ENCODE peak calls at places on chromosomes 5 and 9, in ten cellular contexts. D is lower lobe of right lung, Y is epithelial cell of esophagus, W is foreskin keratinocyte, T is neural crest cell, X is body of pancreas, U is progenitor cell of endocrine pancreas, G is upper lobe of right lung, B is HCT116, N is fibroblast of the aortic adventitia. L is an unnamed sample.

GRCh38 chr5:58999804-59000595 is 417.1 kb downstream of the RAB3C start:
- DNase-seq in D (no peak), Y (no peak), W (no peak), T (peak), X (no peak), U (no peak), G (no peak), B (peak), N (no peak), L (no peak)

GRCh38 chr5:179125789-179126505 is 65.8 kb downstream of the ZNF354C start:
- DNase-seq in D (peak), Y (no peak), W (no peak), T (no peak), X (no peak), U (no peak), G (peak), B (no peak), N (no peak), L (no peak)

GRCh38 chr5:9715891-9716335 is 85.8 kb upstream of the TAS2R1 start:
- DNase-seq in D (no peak), Y (peak), W (no peak), T (no peak), X (no peak), U (no peak), G (no peak), B (no peak), N (peak), L (no peak)

GRCh38 chr5:141637266-141637692 is 482 bp downstream of the RELL2 start:
- DNase-seq in D (no peak), Y (peak), W (no peak), T (peak), X (no peak), U (peak), G (peak), B (no peak), N (no peak), L (no peak)

GRCh38 chr5:220008-220407 is 1.9 kb downstream of the SDHA start:
- DNase-seq in D (no peak), Y (no peak), W (no peak), T (no peak), X (no peak), U (no peak), G (no peak), B (no peak), N (peak), L (no peak)

GRCh38 chr9:88339322-88339721 is 48.9 kb upstream of the SPIN1 start:
- DNase-seq in D (no peak), Y (no peak), W (no peak), T (no peak), X (no peak), U (no peak), G (no peak), B (no peak), N (no peak), L (no peak)

GRCh38 chr9:91680129-91680528 is 256.5 kb upstream of the NFIL3 start:
- DNase-seq in D (no peak), Y (no peak), W (no peak), T (no peak), X (no peak), U (no peak), G (no peak), B (no peak), N (peak), L (no peak)

GRCh38 chr9:132919609-132920268 is 24.7 kb downstream of the TSC1 start:
- DNase-seq in D (no peak), Y (no peak), W (no peak), T (no peak), X (no peak), U (no peak), G (no peak), B (no peak), N (no peak), L (no peak)

GRCh38 chr5:141632650-141633049 is 4.0 kb downstream of the HDAC3 start:
- DNase-seq in D (no peak), Y (no peak), W (no peak), T (no peak), X (no peak), U (no peak), G (no peak), B (no peak), N (no peak), L (no peak)

GRCh38 chr5:6761333-6761732 is 48.1 kb downstream of the TENT4A start:
- DNase-seq in D (no peak), Y (no peak), W (no peak), T (no peak), X (no peak), U (no peak), G (no peak), B (no peak), N (no peak), L (no peak)

GRCh38 chr5:159947708-159948358 is 31.6 kb downstream of the ADRA1B start:
- DNase-seq in D (no peak), Y (no peak), W (no peak), T (no peak), X (no peak), U (no peak), G (no peak), B (no peak), N (peak), L (no peak)

GRCh38 chr5:2280318-2280717 is 397.6 kb upstream of the IRX4 start:
- DNase-seq in D (no peak), Y (no peak), W (no peak), T (no peak), X (no peak), U (no peak), G (no peak), B (no peak), N (no peak), L (no peak)

GRCh38 chr9:27784999-27785713 is 211.9 kb upstream of the C9orf72 start:
- DNase-seq in D (no peak), Y (peak), W (peak), T (no peak), X (no peak), U (no peak), G (no peak), B (no peak), N (no peak), L (no peak)

GRCh38 chr9:120579139-120579749 is 723 bp downstream of the CDK5RAP2 start:
- DNase-seq in D (no peak), Y (peak), W (peak), T (no peak), X (no peak), U (no peak), G (no peak), B (no peak), N (no peak), L (no peak)

GRCh38 chr9:3080951-3081350 is 237.1 kb upstream of the PUM3 start:
- DNase-seq in D (no peak), Y (peak), W (no peak), T (no peak), X (no peak), U (no peak), G (no peak), B (no peak), N (no peak), L (no peak)

GRCh38 chr9:109497193-109498165 is 628 bp downstream of the PTPN3 start:
- DNase-seq in D (no peak), Y (peak), W (no peak), T (no peak), X (peak), U (no peak), G (no peak), B (no peak), N (no peak), L (no peak)

GRCh38 chr5:161288071-161288470 is 258.5 kb downstream of the GABRB2 start:
- DNase-seq in D (no peak), Y (no peak), W (no peak), T (no peak), X (no peak), U (no peak), G (no peak), B (no peak), N (no peak), L (no peak)

GRCh38 chr9:133274236-133275104 is 531 bp downstream of the ABO start:
- DNase-seq in D (no peak), Y (no peak), W (no peak), T (no peak), X (peak), U (no peak), G (no peak), B (no peak), N (no peak), L (no peak)

GRCh38 chr9:128056887-128057723 is 10.0 kb downstream of the NAIF1 start:
- DNase-seq in D (no peak), Y (no peak), W (no peak), T (no peak), X (peak), U (no peak), G (no peak), B (no peak), N (no peak), L (no peak)

GRCh38 chr9:108104991-108105390 is 615.4 kb upstream of the KLF4 start:
- DNase-seq in D (no peak), Y (peak), W (peak), T (no peak), X (no peak), U (no peak), G (no peak), B (no peak), N (no peak), L (no peak)

GRCh38 chr9:108101410-108101809 is 611.8 kb upstream of the KLF4 start:
- DNase-seq in D (no peak), Y (no peak), W (no peak), T (no peak), X (no peak), U (no peak), G (no peak), B (no peak), N (no peak), L (no peak)

GRCh38 chr9:108100571-108100970 is 611.0 kb upstream of the KLF4 start:
- DNase-seq in D (no peak), Y (no peak), W (no peak), T (no peak), X (no peak), U (no peak), G (no peak), B (no peak), N (peak), L (no peak)

GRCh38 chr9:108105885-108106284 is 616.3 kb upstream of the KLF4 start:
- DNase-seq in D (no peak), Y (no peak), W (no peak), T (no peak), X (no peak), U (no peak), G (no peak), B (no peak), N (peak), L (no peak)

DNA sequence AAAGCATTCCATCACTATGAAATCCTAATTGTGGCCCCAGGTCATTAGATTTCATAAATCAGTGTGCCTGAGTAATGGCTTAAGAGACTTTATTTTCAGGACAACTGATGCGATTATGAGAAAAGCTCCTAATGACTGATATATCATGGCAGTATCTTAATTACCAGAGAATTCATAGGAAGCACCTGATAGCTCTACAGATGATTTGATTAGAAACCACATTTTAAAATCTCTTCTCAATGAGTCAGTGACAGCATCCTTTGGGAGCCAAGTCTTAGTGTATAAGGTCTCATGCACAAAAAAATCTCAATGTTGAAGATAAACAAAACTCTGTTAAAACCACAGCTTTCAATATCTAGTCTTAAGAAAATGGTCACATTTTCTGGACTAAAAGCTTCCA is 613.7 kb upstream of the KLF4 start:
- DNase-seq in D (no peak), Y (no peak), W (no peak), T (no peak), X (no peak), U (no peak), G (no peak), B (no peak), N (peak), L (no peak)
- TF ChIP-seq CTCF in D (no peak), Y (no peak), W (no peak), T (no peak), X (no peak), U (no peak), G (no peak), B (no peak), N (no peak), L (no peak)

DNA sequence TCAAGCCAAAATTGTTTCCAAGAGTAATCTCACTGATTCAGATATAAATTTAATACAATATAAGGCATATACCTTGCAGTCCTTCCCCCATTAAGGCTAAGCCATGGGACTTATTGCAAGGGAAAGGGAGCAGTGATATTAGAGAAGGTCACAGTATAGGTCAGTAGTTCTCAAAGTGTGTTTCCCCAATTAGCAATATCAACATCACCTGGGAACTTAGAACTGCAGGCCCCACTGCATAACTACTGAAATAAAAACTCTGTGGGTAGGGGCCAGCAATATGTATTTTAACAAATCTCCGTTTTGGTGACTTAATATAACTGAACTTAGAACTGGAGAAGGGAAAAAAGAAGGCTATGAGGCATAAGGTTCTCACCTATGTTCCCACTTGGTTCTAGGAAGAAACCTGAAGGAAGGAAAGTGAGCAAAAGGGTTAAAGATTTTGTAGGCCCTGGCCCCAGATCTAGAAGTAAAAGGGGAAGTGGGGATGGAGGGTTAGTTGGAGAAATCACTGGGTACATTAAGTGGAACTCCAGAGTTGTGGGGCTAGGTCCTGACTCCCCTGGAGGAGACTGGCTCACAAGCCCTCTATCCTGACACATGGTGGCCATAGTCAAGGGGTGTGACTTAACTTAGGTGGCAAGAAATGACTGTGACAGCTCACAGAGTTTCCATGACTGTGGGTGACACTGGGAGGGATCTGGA is 40.7 kb downstream of the WDR36 start:
- DNase-seq in D (no peak), Y (no peak), W (no peak), T (no peak), X (no peak), U (no peak), G (no peak), B (no peak), N (no peak), L (no peak)
- TF ChIP-seq CTCF in D (no peak), Y (no peak), W (no peak), T (no peak), X (no peak), U (no peak), G (no peak), B (no peak), N (no peak), L (no peak)

DNA sequence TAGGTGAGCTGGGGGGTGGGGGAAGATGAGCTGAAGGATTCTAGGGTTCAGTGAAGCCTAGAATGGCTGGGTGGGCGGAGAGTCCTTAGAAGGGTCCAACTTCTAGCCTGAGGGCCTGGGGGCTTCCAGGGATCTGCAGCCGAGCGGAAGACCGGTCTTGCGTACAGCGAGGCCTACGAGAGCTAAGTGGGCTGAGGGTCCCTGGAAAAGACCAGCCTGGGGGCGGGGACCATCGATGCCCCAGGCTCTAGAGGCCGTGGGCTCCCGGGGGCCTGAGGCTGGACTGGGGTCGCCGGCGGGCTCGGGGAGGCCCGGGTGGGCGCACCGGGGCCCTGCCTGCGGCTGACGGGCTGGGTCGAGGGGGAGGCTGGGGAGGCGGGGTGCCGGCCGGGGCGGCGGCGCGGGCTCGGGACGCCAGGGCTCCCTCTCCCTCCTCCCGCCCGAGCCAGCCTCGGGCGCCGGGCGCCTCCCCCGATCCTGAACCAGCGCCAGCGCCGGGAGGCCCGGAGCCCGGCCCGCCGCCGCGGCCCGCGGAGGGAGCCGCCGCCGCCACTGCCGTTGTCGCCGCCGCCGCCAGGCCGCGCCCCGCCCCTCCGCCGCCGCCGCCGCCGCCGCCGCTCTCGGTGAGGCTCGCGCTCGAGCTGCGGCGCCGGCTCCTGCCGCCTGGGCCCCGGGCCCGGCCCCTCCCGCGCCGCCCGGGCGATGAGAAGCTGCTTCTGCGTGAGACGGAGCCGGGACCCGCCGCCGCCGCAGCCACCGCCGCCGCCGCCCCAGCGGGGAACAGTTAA is at the start of gene MVB12B:
- DNase-seq in D (peak), Y (peak), W (no peak), T (peak), X (peak), U (peak), G (peak), B (no peak), N (no peak), L (no peak)
- TF ChIP-seq CTCF in D (no peak), Y (no peak), W (no peak), T (no peak), X (no peak), U (no peak), G (no peak), B (no peak), N (no peak), L (no peak)

GRCh38 chr5:139839918-139840317 is 44.3 kb downstream of the PSD2 start:
- DNase-seq in D (no peak), Y (no peak), W (no peak), T (no peak), X (no peak), U (no peak), G (peak), B (no peak), N (no peak), L (no peak)

GRCh38 chr5:139843991-139844390 is 48.4 kb downstream of the PSD2 start:
- DNase-seq in D (no peak), Y (no peak), W (no peak), T (no peak), X (no peak), U (no peak), G (no peak), B (no peak), N (no peak), L (no peak)

GRCh38 chr5:139842321-139842720 is 46.7 kb downstream of the PSD2 start:
- DNase-seq in D (peak), Y (no peak), W (no peak), T (no peak), X (no peak), U (no peak), G (peak), B (no peak), N (no peak), L (no peak)

GRCh38 chr5:139839416-139839815 is 43.8 kb downstream of the PSD2 start:
- DNase-seq in D (no peak), Y (no peak), W (no peak), T (no peak), X (no peak), U (no peak), G (peak), B (no peak), N (no peak), L (no peak)

DNA sequence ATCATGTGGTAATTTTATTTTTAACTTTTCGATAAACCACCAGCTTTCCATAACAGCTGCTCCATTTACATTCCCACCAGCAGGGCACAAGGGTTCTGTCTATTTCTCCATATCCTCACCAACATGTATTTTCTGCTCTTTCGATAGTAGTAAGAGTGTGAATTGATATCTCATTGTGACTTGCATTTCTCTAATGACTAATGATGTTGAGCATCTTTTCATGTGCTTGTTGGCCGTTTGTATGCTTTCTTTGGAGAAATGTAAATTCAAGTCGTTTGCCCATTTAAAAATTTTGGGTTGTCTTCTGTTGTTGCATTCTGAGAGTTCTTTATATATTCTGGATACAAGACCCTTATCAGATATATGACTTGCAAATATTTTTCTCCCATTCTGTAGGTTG is 45.9 kb downstream of the PSD2 start:
- DNase-seq in D (no peak), Y (no peak), W (no peak), T (no peak), X (no peak), U (no peak), G (no peak), B (no peak), N (no peak), L (no peak)
- TF ChIP-seq CTCF in D (no peak), Y (no peak), W (no peak), T (no peak), X (no peak), U (no peak), G (no peak), B (no peak), N (peak), L (no peak)

GRCh38 chr5:172010278-172010677 is 3.8 kb upstream of the FBXW11 start:
- DNase-seq in D (no peak), Y (peak), W (no peak), T (no peak), X (no peak), U (no peak), G (no peak), B (no peak), N (peak), L (no peak)
- TF ChIP-seq CTCF in D (no peak), Y (peak), W (peak), T (no peak), X (no peak), U (no peak), G (no peak), B (no peak), N (peak), L (no peak)

L was measured in omental fat pad.